ENCODE peak calls at places on chromosome 5, in four cellular contexts. E is A549, N is BE2C, I is ovary. Z is an unnamed sample. For H3K4me1, the result is how much of the 10 kb centered on the place peaks cover.

GRCh38 chr5:112533315-112533867 is 114.3 kb upstream of the EPB41L4A start:
- DNase-seq in E (peak), N (no peak), I (no peak), Z (no peak)

GRCh38 chr5:125043781-125044391 is 297.4 kb upstream of the ZNF608 start:
- DNase-seq in E (peak), N (peak), I (no peak), Z (no peak)

GRCh38 chr5:60687927-60688720 is 11.8 kb downstream of the DEPDC1B start:
- DNase-seq in E (peak), N (peak), I (no peak), Z (no peak)

GRCh38 chr5:141100243-141100805 is at the start of gene PCDHB3:
- DNase-seq in E (peak), N (peak), I (peak), Z (no peak)

GRCh38 chr5:95543017-95543705 is 11.6 kb downstream of the SKIC3 start:
- DNase-seq in E (no peak), N (no peak), I (no peak), Z (no peak)

GRCh38 chr5:124725040-124725434 is 21.4 kb downstream of the ZNF608 start:
- DNase-seq in E (no peak), N (no peak), I (no peak), Z (no peak)

GRCh38 chr5:23412011-23412410 is 95.4 kb upstream of the PRDM9 start:
- DNase-seq in E (peak), N (no peak), I (no peak), Z (no peak)

GRCh38 chr5:171307843-171308452 is 1.1 kb upstream of the TLX3 start:
- DNase-seq in E (no peak), N (no peak), I (no peak), Z (no peak)

DNA sequence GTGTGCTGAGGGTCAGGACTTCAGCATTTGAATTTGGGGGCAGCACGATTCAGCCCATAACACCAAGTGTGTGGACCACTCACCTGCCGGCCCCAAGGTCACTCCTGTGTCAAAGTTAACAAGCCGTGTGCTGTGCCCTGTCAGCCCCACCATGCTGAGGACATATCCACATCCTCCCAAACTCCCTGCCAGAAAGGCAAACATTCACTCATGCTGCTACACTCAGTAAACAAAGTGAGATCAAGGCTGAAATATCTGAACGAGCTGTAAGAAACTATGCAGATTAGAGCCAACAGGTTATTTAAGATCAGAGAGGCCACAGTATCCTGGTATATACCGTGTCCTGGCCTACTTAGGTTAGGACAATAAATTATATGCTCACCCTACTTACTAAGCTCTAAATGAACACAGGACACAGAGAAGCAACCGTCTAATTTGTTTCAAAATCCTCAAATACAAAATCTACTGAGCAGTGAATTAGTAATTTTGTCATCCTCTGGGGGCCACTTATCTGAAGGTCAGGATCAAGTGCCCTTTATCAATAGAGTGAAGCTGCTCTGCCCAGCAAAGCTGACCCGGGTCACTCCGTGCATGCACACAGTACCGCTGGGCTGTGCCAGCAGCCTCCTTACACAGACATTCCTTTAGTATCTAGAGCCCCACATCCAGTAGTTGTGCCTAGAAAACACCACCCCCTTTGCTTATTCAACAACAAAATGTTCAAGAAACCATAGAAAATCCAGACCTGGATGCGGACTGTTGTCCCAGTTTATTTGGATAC is 28.2 kb downstream of the RETREG1 start:
- DNase-seq in E (no peak), N (no peak), I (no peak), Z (no peak)
- H3K4me1 ChIP-seq in E (under half), N (under half), I (under half), Z (under half)

GRCh38 chr5:136134653-136135052 is 2.0 kb downstream of the SMAD5 start:
- DNase-seq in E (no peak), N (no peak), I (no peak), Z (no peak)
- H3K4me1 ChIP-seq in E (under half), N (under half), I (under half), Z (under half)

GRCh38 chr5:118722165-118723020 is 266.0 kb downstream of the DTWD2 start:
- DNase-seq in E (no peak), N (no peak), I (no peak), Z (no peak)

GRCh38 chr5:118723021-118723338 is 265.4 kb downstream of the DTWD2 start:
- DNase-seq in E (no peak), N (no peak), I (no peak), Z (no peak)

DNA sequence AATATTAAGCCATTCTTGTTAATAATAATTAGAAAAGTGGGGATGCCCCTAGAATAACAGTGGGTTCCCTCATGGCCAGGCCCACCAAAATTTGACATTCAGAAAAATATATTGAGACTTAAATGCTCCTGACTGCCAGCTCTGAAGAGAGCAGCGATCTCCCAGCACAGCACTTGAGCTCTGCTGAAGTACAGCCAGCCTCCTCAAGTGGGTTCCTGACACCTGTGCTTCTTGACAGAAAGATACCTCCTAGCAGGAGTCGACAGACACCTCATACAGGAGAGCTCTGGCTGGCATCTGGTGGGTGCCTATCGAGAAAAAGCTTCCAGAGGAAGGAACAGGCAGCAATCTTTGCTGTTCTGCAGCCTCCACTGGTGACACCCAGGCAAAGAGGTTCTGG is 261.5 kb downstream of the DTWD2 start:
- DNase-seq in E (no peak), N (no peak), I (no peak), Z (no peak)
- H3K4me1 ChIP-seq in E (under half), N (under half), I (under half), Z (under half)

DNA sequence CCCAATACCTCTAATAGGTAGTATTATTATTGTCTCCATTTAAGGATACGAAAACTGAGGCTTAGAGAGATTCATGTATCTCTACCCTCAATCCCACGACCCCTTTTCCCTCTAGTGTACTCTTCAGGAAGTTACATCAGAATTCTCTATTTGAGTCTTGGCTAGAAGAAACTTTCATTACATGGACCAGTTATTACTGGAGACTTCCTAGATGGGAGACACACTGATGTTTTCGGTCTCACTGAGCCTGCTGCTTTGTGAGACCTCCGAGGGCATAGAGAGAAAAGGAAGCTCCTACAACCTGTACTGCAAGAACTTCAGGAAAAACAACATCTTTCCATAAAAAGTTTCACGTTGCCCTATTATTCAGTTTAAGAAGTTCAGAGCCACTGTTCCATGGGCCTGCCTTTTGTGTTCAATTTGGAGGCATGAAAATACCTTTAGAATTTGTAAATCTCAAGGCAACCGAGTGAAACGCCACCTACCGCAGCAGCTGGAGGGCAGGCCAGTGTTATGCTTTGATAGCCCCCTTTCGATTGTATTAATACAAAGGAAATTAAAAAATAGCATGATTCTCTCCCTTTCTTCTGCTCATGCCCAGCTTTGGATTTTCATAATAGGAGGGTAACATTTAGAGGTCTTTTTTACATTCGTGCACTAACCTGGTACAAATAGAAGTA is 223.3 kb downstream of the EBF1 start:
- DNase-seq in E (no peak), N (no peak), I (no peak), Z (no peak)
- H3K4me1 ChIP-seq in E (under half), N (under half), I (under half), Z (under half)

GRCh38 chr5:57436586-57436985 is 46.0 kb downstream of the ACTBL2 start:
- DNase-seq in E (no peak), N (no peak), I (no peak), Z (no peak)
- H3K4me1 ChIP-seq in E (under half), N (under half), I (under half), Z (under half)

GRCh38 chr5:134507495-134507894 is 18.0 kb upstream of the JADE2 start:
- DNase-seq in E (no peak), N (no peak), I (no peak), Z (peak)
- H3K4me1 ChIP-seq in E (half or more), N (under half), I (under half), Z (under half)